ENCODE peak calls at places on chromosomes 1 and 21, in four cellular contexts. Y is substantia nigra, L is pancreas, K is uterus. D is an unnamed sample.

GRCh38 chr1:228735871-228736586 is 750 bp downstream of the RHOU start:
- DNase-seq in Y (no peak), L (peak), K (peak), D (no peak)

GRCh38 chr1:43316738-43317520 is 16.1 kb downstream of the TIE1 start:
- DNase-seq in Y (no peak), L (no peak), K (no peak), D (no peak)

GRCh38 chr1:16922466-16922865 is 735 bp downstream of the CROCC start:
- DNase-seq in Y (no peak), L (peak), K (no peak), D (no peak)

GRCh38 chr1:54262244-54262643 is 62.3 kb downstream of the MRPL37 start:
- DNase-seq in Y (no peak), L (no peak), K (no peak), D (no peak)

GRCh38 chr21:41670056-41670805 is 96.6 kb downstream of the RIPK4 start:
- DNase-seq in Y (no peak), L (no peak), K (no peak), D (no peak)

GRCh38 chr1:224632381-224632871 is 16.3 kb downstream of the CNIH3 start:
- DNase-seq in Y (no peak), L (peak), K (peak), D (no peak)

GRCh38 chr1:33477451-33477850 is 5.0 kb downstream of the ZSCAN20 start:
- DNase-seq in Y (no peak), L (no peak), K (no peak), D (no peak)

GRCh38 chr21:32448803-32449594 is 36.5 kb downstream of the EVA1C start:
- DNase-seq in Y (no peak), L (no peak), K (no peak), D (no peak)

GRCh38 chr1:45033356-45033755 is 21.3 kb downstream of the UROD start:
- DNase-seq in Y (no peak), L (no peak), K (no peak), D (no peak)

GRCh38 chr1:24233684-24234600 is 46.9 kb upstream of the IFNLR1 start:
- DNase-seq in Y (no peak), L (no peak), K (no peak), D (no peak)

GRCh38 chr1:75690547-75690946 is 34.0 kb upstream of the ACADM start:
- DNase-seq in Y (no peak), L (no peak), K (no peak), D (no peak)

GRCh38 chr1:20448626-20449215 is 37.3 kb downstream of the CAMK2N1 start:
- DNase-seq in Y (peak), L (no peak), K (no peak), D (no peak)

GRCh38 chr1:205360891-205361290 is 4.2 kb upstream of the KLHDC8A start:
- DNase-seq in Y (no peak), L (no peak), K (no peak), D (no peak)

GRCh38 chr1:225440380-225440957 is 12.6 kb upstream of the LBR start:
- DNase-seq in Y (no peak), L (peak), K (no peak), D (no peak)

GRCh38 chr1:29341936-29342335 is 105.6 kb downstream of the PTPRU start:
- DNase-seq in Y (no peak), L (no peak), K (no peak), D (no peak)

GRCh38 chr1:212967767-212968166 is 17.4 kb downstream of the VASH2 start:
- DNase-seq in Y (no peak), L (no peak), K (no peak), D (no peak)

GRCh38 chr1:90850181-90850924 is 133.3 kb upstream of the BARHL2 start:
- DNase-seq in Y (peak), L (peak), K (peak), D (no peak)
- H3K27ac ChIP-seq in Y (peak), L (no peak), K (peak), D (no peak)

DNA sequence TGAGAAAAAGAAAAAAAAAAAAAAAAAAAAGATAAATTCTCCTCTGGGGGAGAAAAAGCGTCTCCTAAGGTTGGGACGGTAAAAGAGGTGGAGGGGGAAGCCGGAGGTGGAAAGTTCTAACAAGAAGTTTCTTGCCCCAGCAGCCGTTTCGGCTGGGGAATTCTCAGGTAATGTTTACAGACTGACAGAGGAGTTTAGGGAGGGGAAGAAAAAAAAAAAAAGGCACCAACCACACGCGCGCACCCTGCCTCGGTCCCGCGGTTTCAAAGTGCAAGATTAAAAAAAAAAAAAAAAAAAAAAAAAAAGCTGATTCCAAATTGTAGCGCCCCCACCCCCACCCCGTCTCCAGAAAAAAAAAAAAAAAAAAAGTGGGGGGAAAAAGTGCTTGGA is 504 bp downstream of the DHRS3 start:
- DNase-seq in Y (no peak), L (peak), K (no peak), D (no peak)
- H3K27ac ChIP-seq in Y (peak), L (peak), K (peak), D (peak)

GRCh38 chr1:78522136-78522535 is 31.4 kb downstream of the PTGFR start:
- DNase-seq in Y (no peak), L (no peak), K (no peak), D (no peak)
- H3K27ac ChIP-seq in Y (no peak), L (no peak), K (peak), D (no peak)

GRCh38 chr1:8625981-8626898 is 191.2 kb downstream of the RERE start:
- DNase-seq in Y (no peak), L (no peak), K (no peak), D (no peak)

GRCh38 chr1:8627728-8628127 is 189.7 kb downstream of the RERE start:
- DNase-seq in Y (no peak), L (no peak), K (no peak), D (no peak)

GRCh38 chr1:8631163-8631562 is 186.3 kb downstream of the RERE start:
- DNase-seq in Y (no peak), L (no peak), K (no peak), D (no peak)

GRCh38 chr1:8632092-8632491 is 185.3 kb downstream of the RERE start:
- DNase-seq in Y (no peak), L (no peak), K (no peak), D (no peak)

DNA sequence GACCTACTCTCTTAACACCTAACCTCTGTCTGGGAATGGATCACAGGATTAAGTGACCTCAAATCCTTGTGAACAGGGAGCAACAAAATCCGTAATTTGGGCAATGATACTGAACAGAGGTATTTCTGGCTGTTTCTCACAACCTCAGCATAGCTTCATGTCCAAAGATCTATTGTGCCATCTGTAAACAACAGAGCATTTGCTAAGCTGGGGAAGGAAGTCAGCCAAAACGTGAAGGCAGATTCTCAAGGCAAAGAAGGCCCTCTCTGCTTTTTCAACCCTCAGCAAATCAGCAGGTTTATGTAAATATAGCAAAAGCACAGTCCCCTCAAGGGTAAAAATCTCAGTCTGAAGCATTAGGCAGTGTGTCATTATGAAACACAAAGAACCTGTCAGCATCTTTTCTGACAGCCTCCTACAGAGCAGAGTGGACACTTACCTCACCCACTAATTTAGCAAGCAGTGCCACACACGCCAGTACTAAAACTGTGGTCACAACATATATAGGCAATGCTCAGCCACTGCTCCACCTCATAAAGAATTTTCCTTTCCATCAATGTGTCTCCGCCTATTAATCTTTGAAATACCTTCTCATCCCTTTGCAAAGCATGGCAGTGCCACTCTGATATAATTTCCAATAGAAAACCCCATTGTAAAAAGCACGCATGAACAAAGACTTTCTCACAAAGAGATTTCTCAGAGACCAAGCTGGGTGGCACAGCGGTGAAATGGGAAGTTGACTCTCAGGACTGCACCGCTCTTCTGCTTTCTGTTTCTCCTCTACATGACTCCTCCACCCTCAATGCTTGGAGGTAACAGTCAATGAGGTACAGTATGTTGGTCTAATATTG is 188.0 kb downstream of the RERE start:
- DNase-seq in Y (peak), L (no peak), K (no peak), D (no peak)
- H3K27ac ChIP-seq in Y (peak), L (no peak), K (peak), D (peak)

DNA sequence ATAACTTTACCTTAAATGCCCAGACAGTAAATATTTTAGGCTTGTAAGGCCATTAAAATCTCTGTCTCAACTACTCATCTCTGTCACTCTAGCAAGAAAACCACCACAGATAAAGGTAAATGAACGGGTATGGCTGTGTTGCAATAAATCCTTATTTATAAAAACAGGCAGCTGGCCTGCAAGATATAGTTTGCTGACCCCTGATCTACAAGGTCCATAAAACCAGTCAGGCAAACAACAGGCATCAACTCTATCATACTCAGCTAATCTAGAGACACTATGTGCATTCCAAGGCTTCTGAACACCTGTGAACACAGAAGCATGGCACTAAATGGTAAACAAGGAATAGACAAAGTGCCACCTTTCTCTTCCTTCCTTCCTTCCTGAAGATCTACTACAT is 9.7 kb downstream of the FAF1 start:
- DNase-seq in Y (no peak), L (no peak), K (no peak), D (no peak)
- H3K27ac ChIP-seq in Y (no peak), L (no peak), K (no peak), D (no peak)

GRCh38 chr1:157431751-157432150 is 120.6 kb downstream of the FCRL5 start:
- DNase-seq in Y (no peak), L (no peak), K (no peak), D (no peak)

DNA sequence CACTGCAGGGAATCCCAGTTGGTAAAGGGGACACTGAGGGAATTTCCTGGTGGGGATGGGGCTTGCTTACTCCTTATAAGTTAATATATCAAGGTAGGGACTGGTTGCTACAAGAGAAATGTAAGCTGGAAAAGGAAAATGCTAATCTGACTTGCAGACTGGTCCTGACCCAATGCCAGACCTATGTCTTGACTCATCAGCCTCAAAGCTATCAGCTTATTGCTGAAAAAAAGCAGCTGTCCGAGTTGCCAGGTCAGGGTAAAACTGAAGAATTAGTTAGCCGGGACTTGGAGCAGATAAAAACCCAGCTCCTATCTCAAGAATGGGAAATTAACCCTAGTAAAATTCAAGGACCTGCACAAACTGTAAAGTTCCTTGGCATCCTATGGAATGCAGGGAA is 122.5 kb downstream of the FCRL5 start:
- DNase-seq in Y (no peak), L (no peak), K (no peak), D (no peak)
- H3K27ac ChIP-seq in Y (no peak), L (no peak), K (no peak), D (no peak)

DNA sequence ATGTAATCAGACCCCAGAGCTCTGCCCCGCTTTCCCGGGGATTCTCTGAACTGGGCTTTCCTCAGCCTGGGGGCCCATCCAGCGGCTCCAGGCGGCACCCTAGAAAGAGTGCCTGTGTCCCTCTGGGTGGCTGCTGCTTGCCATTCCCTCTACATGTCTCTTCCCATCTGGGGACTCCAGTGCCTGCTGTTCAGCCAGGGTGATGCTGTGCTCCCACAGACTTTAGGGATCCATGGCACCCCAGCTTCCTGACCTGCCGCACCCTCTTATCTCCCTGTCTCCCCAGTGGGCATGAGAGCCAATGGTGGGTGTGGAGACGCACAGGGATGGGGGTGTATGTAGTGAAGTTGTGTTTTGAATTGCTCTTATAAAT is 16.2 kb downstream of the TRAPPC10 start:
- DNase-seq in Y (no peak), L (no peak), K (no peak), D (no peak)
- H3K27ac ChIP-seq in Y (peak), L (no peak), K (no peak), D (no peak)

D was measured in caudate nucleus.